ENCODE peak calls at places on chromosomes 6 and 20, in nine cellular contexts. T is body of pancreas; J is naive thymus-derived CD8-positive, alpha-beta T cell; C is stimulated activated naive CD8-positive, alpha-beta T cell treated with anti-CD3 and anti-CD28 coated beads, Interleukin-15, Interleukin-2, amounts not matched to agents 100 U/mL and 50 U/mL, for 24 hours; I is aorta; O is NCI-H1417; Z is HuH-7.5; B is activated T-cell treated with anti-CD3 and anti-CD28 coated beads for 24 hours; R is SW 1271. W is an unnamed sample.

GRCh38 chr20:23132930-23133559 is 46.9 kb upstream of the CD93 start:
- DNase-seq in T (no peak), J (no peak), C (no peak), I (peak), O (no peak), Z (no peak), B (no peak), R (no peak), W (no peak)

GRCh38 chr6:32255212-32256153 is 31.6 kb upstream of the NOTCH4 start:
- DNase-seq in T (peak), J (peak), C (peak), I (peak), O (no peak), Z (peak), B (peak), R (peak), W (peak)

GRCh38 chr6:32152414-32153251 is 894 bp upstream of the PRRT1 start:
- DNase-seq in T (no peak), J (no peak), C (no peak), I (peak), O (peak), Z (no peak), B (no peak), R (peak), W (no peak)

GRCh38 chr20:9609892-9610502 is 95.6 kb downstream of the LAMP5 start:
- DNase-seq in T (peak), J (peak), C (peak), I (no peak), O (peak), Z (no peak), B (peak), R (peak), W (no peak)

GRCh38 chr6:34583461-34583860 is 27.3 kb upstream of the SPDEF start:
- DNase-seq in T (no peak), J (no peak), C (peak), I (no peak), O (no peak), Z (no peak), B (no peak), R (no peak), W (no peak)

GRCh38 chr20:38452880-38453624 is 17.9 kb upstream of the SNHG17 start:
- DNase-seq in T (no peak), J (no peak), C (no peak), I (no peak), O (no peak), Z (no peak), B (no peak), R (no peak), W (no peak)

GRCh38 chr6:21138359-21139094 is 455.0 kb upstream of the SOX4 start:
- DNase-seq in T (no peak), J (no peak), C (no peak), I (no peak), O (no peak), Z (no peak), B (no peak), R (no peak), W (no peak)

GRCh38 chr6:20467437-20467836 is 65.8 kb downstream of the E2F3 start:
- DNase-seq in T (no peak), J (no peak), C (no peak), I (no peak), O (no peak), Z (no peak), B (no peak), R (no peak), W (no peak)

GRCh38 chr6:9412951-9413559 is 977.7 kb upstream of the SLC35B3 start:
- DNase-seq in T (peak), J (no peak), C (no peak), I (no peak), O (peak), Z (no peak), B (no peak), R (peak), W (peak)

GRCh38 chr20:12171927-12172581 is 254.4 kb downstream of the BTBD3 start:
- DNase-seq in T (peak), J (no peak), C (no peak), I (no peak), O (peak), Z (no peak), B (no peak), R (no peak), W (no peak)

GRCh38 chr20:62337558-62338293 is 29.4 kb downstream of the LAMA5 start:
- DNase-seq in T (no peak), J (no peak), C (no peak), I (no peak), O (peak), Z (no peak), B (no peak), R (no peak), W (no peak)

GRCh38 chr6:39925191-39925930 is 8.9 kb downstream of the MOCS1 start:
- DNase-seq in T (no peak), J (no peak), C (no peak), I (no peak), O (no peak), Z (no peak), B (no peak), R (no peak), W (no peak)

GRCh38 chr6:77092971-77093370 is 370.3 kb downstream of the HTR1B start:
- DNase-seq in T (no peak), J (no peak), C (no peak), I (no peak), O (no peak), Z (no peak), B (no peak), R (no peak), W (no peak)

GRCh38 chr20:33163856-33164762 is 3.9 kb upstream of the BPIFA2 start:
- DNase-seq in T (no peak), J (no peak), C (no peak), I (no peak), O (no peak), Z (no peak), B (no peak), R (no peak), W (no peak)

GRCh38 chr6:43817192-43817591 is 47.2 kb downstream of the VEGFA start:
- DNase-seq in T (peak), J (no peak), C (peak), I (no peak), O (no peak), Z (no peak), B (no peak), R (peak), W (peak)

GRCh38 chr6:45946352-45946751 is 69.3 kb downstream of the CLIC5 start:
- DNase-seq in T (peak), J (no peak), C (no peak), I (no peak), O (no peak), Z (peak), B (no peak), R (no peak), W (no peak)

GRCh38 chr6:87586371-87587077 is 3.3 kb downstream of the RARS2 start:
- DNase-seq in T (no peak), J (no peak), C (no peak), I (no peak), O (no peak), Z (no peak), B (no peak), R (no peak), W (no peak)

GRCh38 chr6:134532694-134533624 is 215.0 kb upstream of the SGK1 start:
- DNase-seq in T (peak), J (no peak), C (no peak), I (no peak), O (no peak), Z (no peak), B (no peak), R (no peak), W (no peak)

GRCh38 chr20:2749343-2749950 is 51.0 kb downstream of the CPXM1 start:
- DNase-seq in T (no peak), J (no peak), C (no peak), I (no peak), O (no peak), Z (no peak), B (no peak), R (no peak), W (no peak)

GRCh38 chr6:124719951-124720350 is 242.3 kb upstream of the RNF217 start:
- DNase-seq in T (no peak), J (no peak), C (no peak), I (no peak), O (no peak), Z (no peak), B (no peak), R (no peak), W (no peak)

GRCh38 chr6:170149681-170150589 is 140.9 kb downstream of the DLL1 start:
- DNase-seq in T (no peak), J (no peak), C (no peak), I (peak), O (peak), Z (no peak), B (no peak), R (no peak), W (no peak)

GRCh38 chr6:156988276-156989158 is 211.3 kb downstream of the ARID1B start:
- DNase-seq in T (no peak), J (no peak), C (peak), I (no peak), O (peak), Z (no peak), B (no peak), R (no peak), W (no peak)

GRCh38 chr6:135002229-135002844 is 52.3 kb downstream of the HBS1L start:
- DNase-seq in T (no peak), J (no peak), C (no peak), I (no peak), O (peak), Z (no peak), B (no peak), R (peak), W (peak)

GRCh38 chr6:165834613-165835259 is 171.7 kb upstream of the PDE10A start:
- DNase-seq in T (peak), J (no peak), C (no peak), I (no peak), O (peak), Z (no peak), B (no peak), R (no peak), W (peak)

GRCh38 chr20:2762578-2763131 is 37.8 kb downstream of the CPXM1 start:
- DNase-seq in T (no peak), J (no peak), C (no peak), I (no peak), O (peak), Z (no peak), B (no peak), R (no peak), W (no peak)

GRCh38 chr20:21372016-21372415 is 25.3 kb downstream of the NKX2-4 start:
- DNase-seq in T (no peak), J (no peak), C (no peak), I (no peak), O (no peak), Z (no peak), B (no peak), R (no peak), W (no peak)

GRCh38 chr20:20076297-20077065 is 24.1 kb downstream of the CFAP61 start:
- DNase-seq in T (no peak), J (no peak), C (no peak), I (no peak), O (no peak), Z (no peak), B (no peak), R (no peak), W (no peak)

GRCh38 chr6:12173670-12174069 is 116.5 kb upstream of the EDN1 start:
- DNase-seq in T (no peak), J (no peak), C (no peak), I (no peak), O (no peak), Z (no peak), B (no peak), R (no peak), W (no peak)

GRCh38 chr6:149129401-149130077 is 188.0 kb upstream of the TAB2 start:
- DNase-seq in T (peak), J (no peak), C (no peak), I (no peak), O (no peak), Z (no peak), B (no peak), R (no peak), W (no peak)

GRCh38 chr6:3352678-3353077 is 93.9 kb downstream of the PSMG4 start:
- DNase-seq in T (no peak), J (no peak), C (no peak), I (no peak), O (no peak), Z (no peak), B (no peak), R (no peak), W (no peak)

GRCh38 chr20:1225729-1226313 is at the start of gene RAD21L1:
- DNase-seq in T (peak), J (peak), C (peak), I (peak), O (peak), Z (peak), B (peak), R (peak), W (peak)

GRCh38 chr6:38507173-38507572 is 132.6 kb downstream of the BTBD9 start:
- DNase-seq in T (no peak), J (no peak), C (no peak), I (no peak), O (no peak), Z (no peak), B (no peak), R (no peak), W (no peak)

GRCh38 chr20:43448748-43449535 is 8.8 kb upstream of the SRSF6 start:
- DNase-seq in T (peak), J (peak), C (peak), I (no peak), O (peak), Z (peak), B (peak), R (peak), W (peak)

GRCh38 chr6:54094837-54095236 is 16.4 kb upstream of the MLIP start:
- DNase-seq in T (no peak), J (no peak), C (no peak), I (no peak), O (no peak), Z (no peak), B (no peak), R (no peak), W (no peak)

W was measured in A549.